ENCODE peak calls at places on chromosome 6, in nine cellular contexts. One of them, this sample, is unnamed.

GRCh38 chr6:169188051-169188863 is 65.4 kb downstream of the THBS2 start:
- DNase-seq in lung: no peak
- DNase-seq in astrocyte: peak; percentile 99
- DNase-seq in WTC11: no peak
- DNase-seq in upper lobe of right lung: no peak
- DNase-seq in cardiac fibroblast: peak; percentile 63
- DNase-seq in OCI-LY7: no peak
- DNase-seq in nephron progenitor cell: no peak
- DNase-seq in BE2C: no peak
- DNase-seq in this sample: no peak

GRCh38 chr6:6453186-6453585 is 132.7 kb upstream of the F13A1 start:
- DNase-seq in astrocyte: no peak
- DNase-seq in upper lobe of right lung: no peak
- DNase-seq in lung: no peak
- DNase-seq in BE2C: no peak
- DNase-seq in cardiac fibroblast: no peak
- DNase-seq in WTC11: no peak
- DNase-seq in nephron progenitor cell: no peak
- DNase-seq in OCI-LY7: no peak
- DNase-seq in this sample: no peak

GRCh38 chr6:150301871-150302800 is 66.7 kb upstream of the IYD start:
- DNase-seq in cardiac fibroblast: peak; percentile 59
- DNase-seq in lung: no peak
- DNase-seq in WTC11: no peak
- DNase-seq in OCI-LY7: no peak
- DNase-seq in nephron progenitor cell: no peak
- DNase-seq in upper lobe of right lung: no peak
- DNase-seq in astrocyte: peak; percentile 82
- DNase-seq in BE2C: no peak
- DNase-seq in this sample: peak; percentile 53

GRCh38 chr6:26170951-26171841 is 84.0 kb downstream of the HFE start:
- DNase-seq in cardiac fibroblast: no peak
- DNase-seq in BE2C: no peak
- DNase-seq in nephron progenitor cell: no peak
- DNase-seq in lung: no peak
- DNase-seq in upper lobe of right lung: no peak
- DNase-seq in OCI-LY7: peak; percentile 36
- DNase-seq in astrocyte: no peak
- DNase-seq in WTC11: no peak
- DNase-seq in this sample: no peak

GRCh38 chr6:26026833-26027490 is 60.3 kb upstream of the HFE start:
- DNase-seq in astrocyte: peak; percentile 75
- DNase-seq in BE2C: peak; percentile 91
- DNase-seq in OCI-LY7: peak; percentile 99
- DNase-seq in cardiac fibroblast: peak; percentile 97
- DNase-seq in upper lobe of right lung: peak; percentile 93
- DNase-seq in nephron progenitor cell: peak; percentile 72
- DNase-seq in lung: peak; percentile 94
- DNase-seq in WTC11: peak; percentile 84
- DNase-seq in this sample: peak; percentile 63

GRCh38 chr6:118387921-118388701 is 160.0 kb upstream of the PLN start:
- DNase-seq in cardiac fibroblast: peak; percentile 67
- DNase-seq in lung: no peak
- DNase-seq in OCI-LY7: no peak
- DNase-seq in astrocyte: peak; percentile 97
- DNase-seq in upper lobe of right lung: no peak
- DNase-seq in BE2C: no peak
- DNase-seq in nephron progenitor cell: no peak
- DNase-seq in WTC11: no peak
- DNase-seq in this sample: no peak

GRCh38 chr6:52362443-52363221 is 681 bp downstream of the PAQR8 start:
- DNase-seq in BE2C: peak; percentile 49
- DNase-seq in nephron progenitor cell: peak; percentile 57
- DNase-seq in WTC11: peak; percentile 67
- DNase-seq in OCI-LY7: peak; percentile 55
- DNase-seq in upper lobe of right lung: peak; percentile 73
- DNase-seq in astrocyte: no peak
- DNase-seq in lung: peak; percentile 31
- DNase-seq in cardiac fibroblast: peak; percentile 8
- DNase-seq in this sample: peak; percentile 76

GRCh38 chr6:157455028-157455714 is 74.2 kb downstream of the ZDHHC14 start:
- DNase-seq in BE2C: no peak
- DNase-seq in WTC11: no peak
- DNase-seq in astrocyte: no peak
- DNase-seq in OCI-LY7: no peak
- DNase-seq in cardiac fibroblast: no peak
- DNase-seq in lung: no peak
- DNase-seq in nephron progenitor cell: no peak
- DNase-seq in upper lobe of right lung: no peak
- DNase-seq in this sample: no peak

GRCh38 chr6:125314019-125314581 is 12.3 kb upstream of the HDDC2 start:
- DNase-seq in nephron progenitor cell: peak; percentile 65
- DNase-seq in upper lobe of right lung: no peak
- DNase-seq in lung: peak; percentile 45
- DNase-seq in OCI-LY7: peak; percentile 77
- DNase-seq in BE2C: peak; percentile 63
- DNase-seq in astrocyte: peak; percentile 30
- DNase-seq in cardiac fibroblast: peak; percentile 75
- DNase-seq in WTC11: peak; percentile 64
- DNase-seq in this sample: peak; percentile 50

GRCh38 chr6:133623065-133623464 is 265.8 kb upstream of the TCF21 start:
- DNase-seq in nephron progenitor cell: no peak
- DNase-seq in WTC11: no peak
- DNase-seq in cardiac fibroblast: peak; percentile 95
- DNase-seq in lung: no peak
- DNase-seq in astrocyte: peak; percentile 75
- DNase-seq in upper lobe of right lung: no peak
- DNase-seq in OCI-LY7: no peak
- DNase-seq in BE2C: no peak
- DNase-seq in this sample: no peak

GRCh38 chr6:5325173-5325572 is 63.9 kb downstream of the FARS2 start:
- DNase-seq in BE2C: no peak
- DNase-seq in lung: no peak
- DNase-seq in OCI-LY7: no peak
- DNase-seq in nephron progenitor cell: no peak
- DNase-seq in WTC11: no peak
- DNase-seq in upper lobe of right lung: no peak
- DNase-seq in astrocyte: no peak
- DNase-seq in cardiac fibroblast: no peak
- DNase-seq in this sample: no peak

GRCh38 chr6:122200441-122200840 is 199.0 kb upstream of the HSF2 start:
- DNase-seq in upper lobe of right lung: no peak
- DNase-seq in nephron progenitor cell: no peak
- DNase-seq in WTC11: no peak
- DNase-seq in BE2C: no peak
- DNase-seq in OCI-LY7: no peak
- DNase-seq in cardiac fibroblast: no peak
- DNase-seq in astrocyte: peak; percentile 33
- DNase-seq in lung: no peak
- DNase-seq in this sample: no peak

GRCh38 chr6:15513801-15514711 is 148.8 kb downstream of the DTNBP1 start:
- DNase-seq in nephron progenitor cell: no peak
- DNase-seq in upper lobe of right lung: no peak
- DNase-seq in OCI-LY7: no peak
- DNase-seq in astrocyte: no peak
- DNase-seq in lung: no peak
- DNase-seq in WTC11: no peak
- DNase-seq in cardiac fibroblast: no peak
- DNase-seq in BE2C: no peak
- DNase-seq in this sample: no peak

GRCh38 chr6:3228046-3228671 is 706 bp upstream of the TUBB2B start:
- DNase-seq in lung: no peak
- DNase-seq in nephron progenitor cell: peak; percentile 80
- DNase-seq in WTC11: peak; percentile 87
- DNase-seq in upper lobe of right lung: no peak
- DNase-seq in OCI-LY7: no peak
- DNase-seq in astrocyte: no peak
- DNase-seq in cardiac fibroblast: no peak
- DNase-seq in BE2C: peak; percentile 58
- DNase-seq in this sample: peak; percentile 60

GRCh38 chr6:39375405-39375804 is 52.9 kb upstream of the KCNK16 start:
- DNase-seq in lung: no peak
- DNase-seq in nephron progenitor cell: no peak
- DNase-seq in WTC11: no peak
- DNase-seq in astrocyte: no peak
- DNase-seq in cardiac fibroblast: no peak
- DNase-seq in upper lobe of right lung: no peak
- DNase-seq in BE2C: no peak
- DNase-seq in OCI-LY7: no peak
- DNase-seq in this sample: no peak

GRCh38 chr6:39365281-39366074 is 43.0 kb upstream of the KCNK16 start:
- DNase-seq in upper lobe of right lung: no peak
- DNase-seq in cardiac fibroblast: no peak
- DNase-seq in OCI-LY7: no peak
- DNase-seq in WTC11: no peak
- DNase-seq in nephron progenitor cell: no peak
- DNase-seq in BE2C: no peak
- DNase-seq in lung: no peak
- DNase-seq in astrocyte: peak; percentile 57
- DNase-seq in this sample: no peak

GRCh38 chr6:39367661-39368060 is 45.2 kb upstream of the KCNK16 start:
- DNase-seq in lung: no peak
- DNase-seq in OCI-LY7: no peak
- DNase-seq in astrocyte: no peak
- DNase-seq in cardiac fibroblast: no peak
- DNase-seq in WTC11: no peak
- DNase-seq in upper lobe of right lung: no peak
- DNase-seq in BE2C: no peak
- DNase-seq in nephron progenitor cell: no peak
- DNase-seq in this sample: no peak

GRCh38 chr6:39366875-39367618 is 44.5 kb upstream of the KCNK16 start:
- DNase-seq in cardiac fibroblast: no peak
- DNase-seq in nephron progenitor cell: no peak
- DNase-seq in lung: no peak
- DNase-seq in BE2C: peak; percentile 36
- DNase-seq in upper lobe of right lung: no peak
- DNase-seq in astrocyte: no peak
- DNase-seq in WTC11: no peak
- DNase-seq in OCI-LY7: no peak
- DNase-seq in this sample: no peak

GRCh38 chr6:39370021-39370420 is 47.5 kb upstream of the KCNK16 start:
- DNase-seq in lung: no peak
- DNase-seq in OCI-LY7: no peak
- DNase-seq in astrocyte: no peak
- DNase-seq in WTC11: no peak
- DNase-seq in BE2C: no peak
- DNase-seq in cardiac fibroblast: no peak
- DNase-seq in nephron progenitor cell: no peak
- DNase-seq in upper lobe of right lung: no peak
- DNase-seq in this sample: no peak
- TF ChIP-seq CTCF in lung: no peak
- TF ChIP-seq CTCF in OCI-LY7: peak; percentile 13
- TF ChIP-seq CTCF in astrocyte: no peak
- TF ChIP-seq CTCF in WTC11: no peak
- TF ChIP-seq CTCF in BE2C: peak; percentile 31
- TF ChIP-seq CTCF in cardiac fibroblast: peak; percentile 25
- TF ChIP-seq CTCF in nephron progenitor cell: no peak
- TF ChIP-seq CTCF in upper lobe of right lung: peak; percentile 7
- TF ChIP-seq CTCF in this sample: no peak

DNA sequence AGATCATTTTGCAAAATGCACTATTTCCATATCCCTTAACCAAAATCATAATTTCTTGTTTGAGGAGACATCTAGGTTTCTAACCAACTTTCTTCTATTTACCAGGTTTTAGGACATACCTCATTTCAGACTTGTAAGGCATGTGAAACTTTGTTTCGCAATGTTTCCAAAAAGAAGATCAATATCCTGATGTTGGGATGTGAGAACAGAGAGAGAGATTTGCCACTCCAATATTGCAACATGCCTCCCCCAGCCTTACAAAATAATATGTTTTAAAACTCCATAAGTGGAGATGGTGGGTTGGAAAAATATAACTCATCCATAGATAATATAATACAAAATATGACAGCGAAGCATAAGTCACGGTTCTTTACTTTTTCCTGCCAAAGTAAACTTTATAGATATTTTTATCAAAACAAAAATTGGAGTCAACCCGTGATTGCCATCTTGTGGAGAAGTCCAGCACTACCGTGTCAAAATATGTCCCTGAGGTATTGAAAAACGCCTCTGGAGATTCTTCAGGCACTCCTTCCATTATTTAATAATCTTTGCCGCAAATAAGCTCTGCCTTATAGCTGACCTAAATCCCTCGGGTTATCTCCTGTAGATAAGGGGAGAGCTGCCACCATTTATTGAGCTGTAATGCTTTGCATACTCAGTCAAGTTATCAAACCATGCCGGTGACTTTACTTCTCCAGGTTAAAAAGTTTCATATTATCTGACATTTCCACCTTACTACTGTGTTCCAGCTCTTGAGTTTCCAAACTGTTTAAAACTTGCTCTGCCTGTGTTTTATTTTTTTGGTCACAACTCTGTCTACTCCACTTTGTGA is 534.2 kb downstream of the HACE1 start:
- DNase-seq in astrocyte: no peak
- DNase-seq in BE2C: peak; percentile 25
- DNase-seq in WTC11: peak; percentile 15
- DNase-seq in nephron progenitor cell: peak; percentile 19
- DNase-seq in cardiac fibroblast: peak; percentile 58
- DNase-seq in OCI-LY7: peak; percentile 10
- DNase-seq in lung: no peak
- DNase-seq in upper lobe of right lung: no peak
- DNase-seq in this sample: peak; percentile 12
- TF ChIP-seq CTCF in astrocyte: peak; percentile 80
- TF ChIP-seq CTCF in BE2C: peak; percentile 79
- TF ChIP-seq CTCF in WTC11: no peak
- TF ChIP-seq CTCF in nephron progenitor cell: peak; percentile 77
- TF ChIP-seq CTCF in cardiac fibroblast: peak; percentile 74
- TF ChIP-seq CTCF in OCI-LY7: peak; percentile 85
- TF ChIP-seq CTCF in lung: no peak
- TF ChIP-seq CTCF in upper lobe of right lung: peak; percentile 63
- TF ChIP-seq CTCF in this sample: no peak

GRCh38 chr6:11675610-11676009 is 103.0 kb downstream of the ADTRP start:
- DNase-seq in lung: no peak
- DNase-seq in upper lobe of right lung: no peak
- DNase-seq in nephron progenitor cell: no peak
- DNase-seq in BE2C: no peak
- DNase-seq in cardiac fibroblast: no peak
- DNase-seq in OCI-LY7: no peak
- DNase-seq in astrocyte: no peak
- DNase-seq in WTC11: no peak
- DNase-seq in this sample: no peak
- TF ChIP-seq CTCF in lung: no peak
- TF ChIP-seq CTCF in upper lobe of right lung: no peak
- TF ChIP-seq CTCF in nephron progenitor cell: peak; percentile 11
- TF ChIP-seq CTCF in BE2C: peak; percentile 26
- TF ChIP-seq CTCF in cardiac fibroblast: peak; percentile 43
- TF ChIP-seq CTCF in OCI-LY7: no peak
- TF ChIP-seq CTCF in astrocyte: peak; percentile 25
- TF ChIP-seq CTCF in WTC11: no peak
- TF ChIP-seq CTCF in this sample: no peak

DNA sequence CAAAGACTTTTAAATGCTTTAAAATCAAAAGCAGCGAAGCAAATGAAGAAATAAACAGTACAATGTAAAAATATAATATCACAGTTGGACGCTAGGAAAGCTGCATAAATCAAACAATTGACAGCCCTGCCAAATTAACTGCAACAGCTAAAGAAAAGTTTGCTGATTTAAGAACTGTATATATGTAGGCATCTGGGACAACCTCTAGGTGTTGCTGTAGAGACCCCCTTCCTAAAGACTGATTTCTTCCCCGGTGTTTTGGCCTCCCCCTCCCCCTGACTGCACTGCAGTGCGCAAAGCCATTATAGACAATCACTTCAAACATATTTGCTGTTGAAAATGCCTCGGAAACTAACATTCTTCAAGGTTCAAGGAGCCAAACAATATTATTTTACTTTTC is 1.1 kb downstream of the ELOVL4 start:
- DNase-seq in lung: no peak
- DNase-seq in cardiac fibroblast: peak; percentile 41
- DNase-seq in astrocyte: peak; percentile 26
- DNase-seq in OCI-LY7: peak; percentile 1
- DNase-seq in nephron progenitor cell: peak; percentile 37
- DNase-seq in WTC11: peak; percentile 28
- DNase-seq in upper lobe of right lung: no peak
- DNase-seq in BE2C: peak; percentile 46
- DNase-seq in this sample: peak; percentile 26
- TF ChIP-seq CTCF in lung: no peak
- TF ChIP-seq CTCF in cardiac fibroblast: peak; percentile 58
- TF ChIP-seq CTCF in astrocyte: peak; percentile 51
- TF ChIP-seq CTCF in OCI-LY7: peak; percentile 47
- TF ChIP-seq CTCF in nephron progenitor cell: peak; percentile 62
- TF ChIP-seq CTCF in WTC11: no peak
- TF ChIP-seq CTCF in upper lobe of right lung: no peak
- TF ChIP-seq CTCF in BE2C: peak; percentile 68
- TF ChIP-seq CTCF in this sample: no peak

This sample was measured in GM20000.